ENCODE peak calls at places on chromosomes 13 and 19, in ten cellular contexts. H, T, A, V, U, S, K, I, D and B are unnamed samples.

GRCh38 chr19:34173145-34173956 is 1.0 kb downstream of the LSM14A start:
- DNase-seq in H (peak; percentile 46), T (no peak), A (peak; percentile 51), V (no peak), U (peak; percentile 18), S (no peak), K (peak; percentile 65), I (no peak), D (peak; percentile 41), B (peak; percentile 86)

GRCh38 chr13:63433546-63434150 is 2018.0 kb upstream of the PCDH20 start:
- DNase-seq in H (no peak), T (no peak), A (no peak), V (no peak), U (no peak), S (no peak), K (no peak), I (no peak), D (peak; percentile 75), B (no peak)

GRCh38 chr19:41939861-41940442 is 11.7 kb upstream of the ERFL start:
- DNase-seq in H (no peak), T (no peak), A (peak; percentile 14), V (no peak), U (peak; percentile 26), S (peak; percentile 88), K (no peak), I (no peak), D (no peak), B (no peak)

GRCh38 chr13:30848332-30849027 is 57.6 kb upstream of the MEDAG start:
- DNase-seq in H (no peak), T (no peak), A (no peak), V (no peak), U (no peak), S (no peak), K (no peak), I (no peak), D (no peak), B (no peak)

GRCh38 chr13:60788156-60788829 is 391.3 kb downstream of the TDRD3 start:
- DNase-seq in H (no peak), T (no peak), A (no peak), V (no peak), U (no peak), S (no peak), K (no peak), I (no peak), D (peak; percentile 2), B (peak; percentile 97)

GRCh38 chr19:9128171-9128570 is 1.4 kb upstream of the OR7G3 start:
- DNase-seq in H (peak; percentile 72), T (no peak), A (no peak), V (no peak), U (no peak), S (no peak), K (no peak), I (no peak), D (no peak), B (peak; percentile 61)

GRCh38 chr19:9931629-9932028 is 4.7 kb downstream of the OLFM2 start:
- DNase-seq in H (no peak), T (no peak), A (no peak), V (no peak), U (no peak), S (no peak), K (no peak), I (no peak), D (no peak), B (no peak)

GRCh38 chr19:4369109-4369887 is 25.9 kb downstream of the MPND start:
- DNase-seq in H (peak; percentile 38), T (no peak), A (no peak), V (no peak), U (no peak), S (no peak), K (peak; percentile 62), I (no peak), D (no peak), B (peak; percentile 83)

GRCh38 chr13:23986619-23987018 is 89.3 kb upstream of the C1QTNF9B start:
- DNase-seq in H (no peak), T (no peak), A (no peak), V (no peak), U (no peak), S (no peak), K (no peak), I (peak; percentile 75), D (peak; percentile 90), B (no peak)

GRCh38 chr19:14439014-14439413 is 5.9 kb downstream of the PKN1 start:
- DNase-seq in H (no peak), T (no peak), A (no peak), V (no peak), U (no peak), S (no peak), K (no peak), I (no peak), D (no peak), B (no peak)

GRCh38 chr13:41516166-41516565 is 58.8 kb downstream of the RGCC start:
- DNase-seq in H (no peak), T (no peak), A (no peak), V (no peak), U (no peak), S (no peak), K (no peak), I (no peak), D (no peak), B (no peak)

GRCh38 chr13:105346141-105346766 is 1189.2 kb downstream of the EFNB2 start:
- DNase-seq in H (no peak), T (no peak), A (no peak), V (peak; percentile 7), U (no peak), S (no peak), K (no peak), I (no peak), D (peak; percentile 70), B (peak; percentile 90)

GRCh38 chr19:6464070-6464873 is at the start of gene CRB3:
- DNase-seq in H (peak; percentile 95), T (no peak), A (no peak), V (no peak), U (peak; percentile 97), S (no peak), K (peak; percentile 98), I (no peak), D (no peak), B (peak; percentile 86)

GRCh38 chr13:32897296-32897695 is 118.9 kb upstream of the KL start:
- DNase-seq in H (no peak), T (no peak), A (no peak), V (no peak), U (no peak), S (no peak), K (no peak), I (no peak), D (no peak), B (peak; percentile 86)

GRCh38 chr19:54373781-54374266 is 9.1 kb upstream of the LAIR1 start:
- DNase-seq in H (no peak), T (no peak), A (no peak), V (no peak), U (no peak), S (no peak), K (no peak), I (no peak), D (no peak), B (no peak)

GRCh38 chr19:13727798-13728197 is 36.5 kb upstream of the MRI1 start:
- DNase-seq in H (no peak), T (no peak), A (no peak), V (no peak), U (no peak), S (no peak), K (no peak), I (no peak), D (peak; percentile 65), B (no peak)

GRCh38 chr19:41515054-41515652 is 60.8 kb upstream of the CEACAM21 start:
- DNase-seq in H (no peak), T (no peak), A (no peak), V (no peak), U (no peak), S (no peak), K (no peak), I (no peak), D (no peak), B (no peak)

GRCh38 chr13:87122551-87122950 is 548.6 kb upstream of the SLITRK5 start:
- DNase-seq in H (no peak), T (no peak), A (no peak), V (no peak), U (no peak), S (no peak), K (no peak), I (no peak), D (no peak), B (peak; percentile 43)

GRCh38 chr13:32427852-32428580 is at the start of gene N4BP2L1:
- DNase-seq in H (peak; percentile 39), T (peak; percentile 45), A (peak; percentile 50), V (no peak), U (peak; percentile 68), S (peak; percentile 51), K (peak; percentile 69), I (no peak), D (peak; percentile 34), B (peak; percentile 27)

GRCh38 chr19:48182434-48182833 is 12.0 kb downstream of the ZSWIM9 start:
- DNase-seq in H (no peak), T (no peak), A (no peak), V (no peak), U (no peak), S (no peak), K (peak; percentile 63), I (no peak), D (no peak), B (no peak)
- TF ChIP-seq CTCF in H (peak; percentile 41), T (no peak), A (no peak), V (no peak), U (no peak), S (no peak), K (peak; percentile 40), I (no peak), D (no peak), B (no peak)

GRCh38 chr13:101474419-101474957 is 22.0 kb downstream of the ITGBL1 start:
- DNase-seq in H (peak; percentile 22), T (no peak), A (peak; percentile 12), V (peak; percentile 69), U (no peak), S (peak; percentile 84), K (peak; percentile 60), I (peak; percentile 61), D (peak; percentile 91), B (peak; percentile 43)
- TF ChIP-seq CTCF in H (no peak), T (no peak), A (peak; percentile 67), V (peak; percentile 61), U (peak; percentile 52), S (peak; percentile 77), K (peak; percentile 81), I (peak; percentile 46), D (peak; percentile 68), B (peak; percentile 44)

GRCh38 chr19:52599241-52599640 is 29.2 kb downstream of the ZNF701 start:
- DNase-seq in H (no peak), T (no peak), A (no peak), V (no peak), U (no peak), S (no peak), K (no peak), I (no peak), D (no peak), B (no peak)
- TF ChIP-seq CTCF in H (no peak), T (no peak), A (no peak), V (no peak), U (no peak), S (no peak), K (no peak), I (no peak), D (no peak), B (no peak)

DNA sequence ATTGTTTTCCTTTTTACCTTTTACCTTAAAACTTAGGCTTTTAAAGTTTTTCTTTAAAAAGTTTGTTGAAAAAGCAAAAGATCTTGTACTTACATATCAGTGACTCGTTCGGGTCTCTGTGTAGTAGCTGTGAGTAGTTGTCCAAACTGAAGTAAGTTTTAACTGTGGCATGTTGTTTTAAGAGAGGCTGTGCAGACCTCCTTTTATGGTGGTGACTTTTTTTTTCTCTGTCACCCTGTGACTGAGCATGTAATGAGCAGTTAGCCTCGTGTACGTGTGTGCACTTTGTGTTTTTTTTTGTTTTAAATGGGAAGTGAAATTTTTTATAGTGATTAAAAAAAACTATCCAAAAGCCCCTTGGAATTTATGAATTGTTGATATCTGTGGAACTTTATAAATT is at the start of gene GPR183:
- DNase-seq in H (no peak), T (no peak), A (peak; percentile 82), V (no peak), U (no peak), S (no peak), K (no peak), I (no peak), D (no peak), B (peak; percentile 27)
- TF ChIP-seq CTCF in H (no peak), T (no peak), A (no peak), V (no peak), U (no peak), S (no peak), K (no peak), I (no peak), D (no peak), B (no peak)